ENCODE peak calls at places on chromosome 11, in six cellular contexts. B is GM12878, I is HepG2, S is spleen, L is stomach, H is H1. G is an unnamed sample.

GRCh38 chr11:1760351-1761109 is 3.2 kb downstream of the CTSD start:
- DNase-seq in S (peak), B (no peak), H (no peak), I (no peak), L (peak), G (no peak)

GRCh38 chr11:11313426-11313825 is 39.6 kb downstream of the CSNK2A3 start:
- DNase-seq in S (no peak), L (no peak), I (peak), B (no peak), H (no peak), G (no peak)

GRCh38 chr11:64762277-64762915 is 2.6 kb upstream of the PYGM start:
- DNase-seq in B (no peak), L (peak), I (no peak), S (peak), H (no peak), G (no peak)

GRCh38 chr11:1289211-1289935 is 20.1 kb downstream of the TOLLIP start:
- DNase-seq in L (no peak), H (no peak), B (no peak), S (peak), I (no peak), G (no peak)

GRCh38 chr11:128420943-128421342 is 166.4 kb downstream of the ETS1 start:
- DNase-seq in S (no peak), L (no peak), B (no peak), I (no peak), H (no peak), G (no peak)

GRCh38 chr11:93958991-93959390 is 62.2 kb upstream of the HEPHL1 start:
- DNase-seq in S (no peak), I (no peak), B (no peak), H (no peak), L (no peak), G (no peak)

GRCh38 chr11:34466802-34467488 is 28.2 kb downstream of the CAT start:
- DNase-seq in L (no peak), B (no peak), I (no peak), H (no peak), S (no peak), G (no peak)

GRCh38 chr11:134757633-134758032 is 345.6 kb upstream of the B3GAT1 start:
- DNase-seq in L (no peak), S (no peak), H (no peak), B (no peak), I (no peak), G (peak)

GRCh38 chr11:45900916-45901617 is 6.0 kb downstream of the FREY1 start:
- DNase-seq in I (no peak), L (no peak), B (no peak), S (no peak), H (no peak), G (no peak)

GRCh38 chr11:128305588-128305987 is 281.8 kb downstream of the ETS1 start:
- DNase-seq in B (no peak), S (no peak), I (no peak), L (no peak), H (no peak), G (peak)

GRCh38 chr11:114796954-114797721 is 118.8 kb downstream of the NXPE2 start:
- DNase-seq in L (no peak), H (no peak), B (no peak), S (no peak), I (no peak), G (no peak)

GRCh38 chr11:33941637-33942160 is 49.8 kb upstream of the LMO2 start:
- DNase-seq in L (no peak), B (peak), I (no peak), H (no peak), S (no peak), G (no peak)

GRCh38 chr11:78406568-78407196 is 10.9 kb downstream of the GAB2 start:
- DNase-seq in I (no peak), L (no peak), H (no peak), B (no peak), S (no peak), G (no peak)

GRCh38 chr11:73334244-73335203 is 26.4 kb downstream of the ARHGEF17 start:
- DNase-seq in H (no peak), B (no peak), I (peak), L (peak), S (no peak), G (no peak)

GRCh38 chr11:119438599-119438998 is 15.6 kb upstream of the THY1 start:
- DNase-seq in L (no peak), I (no peak), S (no peak), B (no peak), H (no peak), G (no peak)

GRCh38 chr11:34650528-34650927 is 29.6 kb downstream of the EHF start:
- DNase-seq in I (no peak), B (peak), L (no peak), H (no peak), S (no peak), G (no peak)

GRCh38 chr11:85827768-85828639 is 17.1 kb upstream of the SYTL2 start:
- DNase-seq in B (no peak), I (no peak), L (no peak), S (no peak), H (no peak), G (no peak)

GRCh38 chr11:49505231-49505630 is 296.8 kb upstream of the FOLH1 start:
- DNase-seq in B (no peak), S (no peak), L (no peak), H (no peak), I (no peak), G (no peak)

GRCh38 chr11:59728913-59729312 is 15.3 kb upstream of the OR10V1 start:
- DNase-seq in S (peak), I (no peak), B (no peak), H (no peak), L (no peak), G (no peak)

GRCh38 chr11:103903621-103904323 is 132.7 kb upstream of the DDI1 start:
- DNase-seq in H (no peak), B (no peak), I (no peak), L (no peak), S (no peak), G (no peak)

GRCh38 chr11:503179-503981 is 3.7 kb downstream of the RNH1 start:
- DNase-seq in I (no peak), H (no peak), L (no peak), S (peak), B (peak), G (no peak)

GRCh38 chr11:18012906-18013781 is at the start of gene SERGEF:
- DNase-seq in B (peak), L (peak), I (peak), S (peak), H (peak), G (peak)

GRCh38 chr11:77779935-77780334 is 40.6 kb downstream of the RSF1 start:
- DNase-seq in I (peak), H (no peak), B (no peak), L (no peak), S (no peak), G (no peak)

GRCh38 chr11:6224421-6224820 is 10.0 kb downstream of the FHIP1B start:
- DNase-seq in L (no peak), S (no peak), B (no peak), H (no peak), I (no peak), G (no peak)

GRCh38 chr11:59545179-59546020 is 34.1 kb downstream of the OR4D9 start:
- DNase-seq in S (no peak), I (no peak), H (no peak), B (no peak), L (no peak), G (no peak)

DNA sequence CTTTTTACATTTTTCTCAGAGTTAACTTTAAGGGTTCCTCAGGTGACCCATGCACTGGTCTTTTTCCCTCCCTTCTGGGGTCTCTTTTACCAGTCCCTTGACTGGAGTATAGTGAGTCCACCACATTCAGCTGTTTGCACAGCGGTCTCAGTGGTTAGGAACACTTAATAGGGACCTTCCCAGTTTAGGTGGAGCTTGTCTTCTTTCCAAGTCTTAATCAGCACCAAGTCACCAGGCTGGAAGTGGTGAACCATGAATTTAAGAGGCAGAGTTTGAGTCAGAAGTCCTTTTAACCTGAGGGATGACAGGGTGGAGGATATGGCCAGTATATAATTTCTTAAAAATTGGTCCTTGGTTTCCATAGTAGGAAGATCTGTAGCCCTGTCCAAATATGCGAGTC is 349.7 kb upstream of the MPPED2 start:
- DNase-seq in B (no peak), H (no peak), S (no peak), I (no peak), L (no peak), G (no peak)
- TF ChIP-seq POLR2AphosphoS5 in B (no peak), H (no peak), S (no peak), I (no peak), L (no peak), G (no peak)

GRCh38 chr11:13260196-13260962 is 17.2 kb upstream of the BMAL1 start:
- DNase-seq in B (no peak), H (no peak), I (no peak), L (no peak), S (no peak), G (peak)
- H3K27ac ChIP-seq in B (no peak), H (no peak), I (no peak), L (peak), S (no peak), G (peak)

DNA sequence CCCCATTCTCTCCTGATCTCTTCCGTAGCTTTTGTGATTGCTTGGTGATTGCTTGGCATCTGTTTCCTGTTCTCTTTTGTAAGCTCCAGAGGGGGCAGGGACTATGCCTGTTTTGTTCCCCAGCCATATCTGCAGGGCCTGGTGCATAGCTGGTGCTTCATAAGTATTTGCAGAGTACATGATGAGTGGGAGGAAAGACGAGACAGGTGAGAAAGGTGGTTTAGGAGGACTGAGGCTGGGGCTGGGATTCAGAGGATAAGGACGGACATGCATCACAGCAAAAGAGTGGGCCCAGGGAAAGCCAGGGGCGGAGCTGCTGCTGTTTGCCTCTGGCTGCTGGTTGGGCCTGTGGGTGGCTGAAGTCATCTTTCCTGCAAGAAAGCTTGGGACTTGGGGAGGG is 62.4 kb downstream of the DSCAML1 start:
- DNase-seq in I (no peak), S (peak), B (no peak), L (no peak), H (no peak), G (no peak)
- TF ChIP-seq POLR2AphosphoS5 in I (no peak), S (no peak), B (no peak), L (no peak), H (no peak), G (no peak)

DNA sequence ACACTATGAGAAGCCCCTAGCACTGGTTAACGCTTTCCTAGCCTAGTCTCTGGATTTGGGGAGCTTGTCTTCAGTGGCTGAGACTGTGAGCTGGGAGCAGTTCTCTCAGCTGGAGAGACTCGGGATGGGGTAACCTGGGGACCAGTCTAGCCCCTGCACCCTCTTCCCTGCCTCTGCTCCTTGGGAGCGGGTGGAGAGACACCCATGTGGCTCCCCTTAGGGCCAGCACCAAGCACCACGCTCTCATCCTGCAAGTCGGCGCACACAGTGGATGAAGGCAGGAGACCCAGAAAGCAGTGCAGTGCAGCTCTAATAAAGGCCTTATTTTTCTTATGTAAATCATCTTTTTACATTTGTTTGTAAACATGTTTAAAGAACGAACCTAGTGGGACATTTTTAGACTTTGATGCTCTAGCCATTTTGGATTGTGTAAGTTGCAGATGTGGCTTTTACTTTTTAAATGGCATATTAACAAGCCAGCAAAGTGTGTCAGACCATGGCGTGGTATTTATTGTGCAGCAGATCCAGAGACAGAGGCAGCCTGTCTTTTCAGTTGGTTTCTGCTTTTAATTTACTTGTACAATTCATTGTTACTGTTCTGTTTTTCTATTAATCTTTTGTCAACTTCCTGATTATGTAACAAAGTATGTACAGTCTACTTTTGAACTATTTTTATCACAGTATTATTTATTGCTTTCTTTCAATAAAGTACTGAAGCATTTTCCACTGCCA is 14.5 kb upstream of the CTTN start:
- DNase-seq in S (no peak), L (no peak), H (no peak), I (no peak), B (no peak), G (no peak)
- H3K27ac ChIP-seq in S (no peak), L (no peak), H (no peak), I (no peak), B (no peak), G (peak)

GRCh38 chr11:61787928-61788491 is 4.4 kb downstream of the TMEM258 start:
- DNase-seq in S (no peak), L (peak), I (peak), H (no peak), B (no peak), G (no peak)
- TF ChIP-seq POLR2AphosphoS5 in S (no peak), L (peak), I (no peak), H (no peak), B (no peak), G (no peak)

GRCh38 chr11:111561801-111562325 is 21.3 kb downstream of the LAYN start:
- DNase-seq in H (peak), I (peak), L (no peak), B (no peak), S (no peak), G (no peak)
- H3K27ac ChIP-seq in H (no peak), I (no peak), L (no peak), B (no peak), S (no peak), G (no peak)

GRCh38 chr11:2996976-2997375 is 4.8 kb upstream of the NAP1L4 start:
- DNase-seq in L (peak), H (no peak), I (no peak), S (no peak), B (no peak), G (no peak)
- TF ChIP-seq POLR2AphosphoS5 in L (no peak), H (no peak), I (no peak), S (no peak), B (no peak), G (no peak)

G was measured in esophagus muscularis mucosa.